ENCODE peak calls at places on chromosome 6, in six cellular contexts. Z, J, K, V, X and Q are unnamed samples.

GRCh38 chr6:126015869-126016268 is 29.5 kb downstream of the TRMT11 start:
- DNase-seq in Z (no peak), J (no peak), K (no peak), V (peak), X (no peak), Q (no peak)

GRCh38 chr6:3162565-3163247 is 5.4 kb upstream of the TUBB2A start:
- DNase-seq in Z (no peak), J (peak), K (peak), V (peak), X (peak), Q (peak)

GRCh38 chr6:53811082-53811481 is 16.3 kb downstream of the LRRC1 start:
- DNase-seq in Z (peak), J (peak), K (no peak), V (no peak), X (no peak), Q (peak)

GRCh38 chr6:111462770-111463391 is 20.1 kb downstream of the REV3L start:
- DNase-seq in Z (no peak), J (no peak), K (no peak), V (peak), X (no peak), Q (peak)

GRCh38 chr6:16698988-16699868 is 62.0 kb downstream of the ATXN1 start:
- DNase-seq in Z (no peak), J (no peak), K (no peak), V (no peak), X (no peak), Q (peak)

GRCh38 chr6:33320315-33321181 is 3.0 kb upstream of the ZBTB22 start:
- DNase-seq in Z (no peak), J (no peak), K (no peak), V (peak), X (no peak), Q (no peak)

GRCh38 chr6:27502508-27503435 is 29.9 kb upstream of the ZNF184 start:
- DNase-seq in Z (peak), J (peak), K (peak), V (peak), X (peak), Q (peak)

GRCh38 chr6:37696220-37696840 is 1.4 kb downstream of the MDGA1 start:
- DNase-seq in Z (no peak), J (no peak), K (peak), V (peak), X (no peak), Q (no peak)

GRCh38 chr6:43742931-43743632 is 26.9 kb upstream of the VEGFA start:
- DNase-seq in Z (no peak), J (no peak), K (peak), V (no peak), X (no peak), Q (no peak)

GRCh38 chr6:51814418-51814817 is 273.0 kb downstream of the PKHD1 start:
- DNase-seq in Z (no peak), J (no peak), K (peak), V (no peak), X (no peak), Q (no peak)

GRCh38 chr6:127851197-127851596 is 49.7 kb downstream of the THEMIS start:
- DNase-seq in Z (no peak), J (no peak), K (no peak), V (no peak), X (no peak), Q (no peak)

GRCh38 chr6:6856538-6857523 is 250.9 kb upstream of the RREB1 start:
- DNase-seq in Z (peak), J (no peak), K (peak), V (no peak), X (no peak), Q (no peak)

GRCh38 chr6:153312633-153313032 is 181.6 kb upstream of the RGS17 start:
- DNase-seq in Z (no peak), J (peak), K (peak), V (peak), X (no peak), Q (peak)

GRCh38 chr6:124441430-124441829 is 520.8 kb upstream of the RNF217 start:
- DNase-seq in Z (no peak), J (no peak), K (no peak), V (no peak), X (no peak), Q (no peak)

GRCh38 chr6:11434565-11435326 is 102.8 kb upstream of the TMEM170B start:
- DNase-seq in Z (no peak), J (no peak), K (no peak), V (no peak), X (no peak), Q (peak)

DNA sequence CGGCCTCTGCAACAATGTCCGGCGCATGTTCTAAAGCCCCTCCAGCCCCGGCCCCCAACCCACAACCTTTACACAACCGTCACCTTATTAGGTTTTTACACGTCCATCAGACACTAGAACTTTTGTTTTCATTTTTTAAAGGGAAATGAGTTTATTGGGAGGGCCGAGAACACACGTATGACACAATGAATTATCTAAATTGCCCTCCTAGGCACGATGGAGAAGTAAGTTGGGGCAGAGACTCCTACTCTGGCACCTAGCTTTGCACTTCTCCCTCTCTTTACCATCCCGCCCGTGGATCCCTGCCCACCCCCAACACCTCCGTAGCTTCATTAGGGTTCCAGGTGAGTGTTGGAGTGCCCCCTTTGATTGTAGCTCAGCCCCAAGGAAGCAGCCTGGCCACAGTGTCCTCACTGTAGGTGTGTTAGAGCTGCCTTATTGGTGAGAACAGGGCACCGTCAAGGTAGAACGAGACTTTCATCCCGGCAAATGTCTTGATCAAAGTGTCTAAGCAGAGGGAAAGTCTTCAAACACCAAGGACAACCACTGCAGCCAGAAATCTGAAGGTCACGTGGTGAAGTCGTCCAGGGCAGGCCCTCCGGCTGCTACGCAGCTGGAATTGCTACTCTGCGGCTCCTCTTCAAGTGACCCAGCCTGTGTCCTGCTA is 1.4 kb upstream of the DLL1 start:
- DNase-seq in Z (no peak), J (no peak), K (peak), V (peak), X (no peak), Q (no peak)
- TF ChIP-seq EZH2 in Z (no peak), J (no peak), K (no peak), V (no peak), X (no peak), Q (peak)

DNA sequence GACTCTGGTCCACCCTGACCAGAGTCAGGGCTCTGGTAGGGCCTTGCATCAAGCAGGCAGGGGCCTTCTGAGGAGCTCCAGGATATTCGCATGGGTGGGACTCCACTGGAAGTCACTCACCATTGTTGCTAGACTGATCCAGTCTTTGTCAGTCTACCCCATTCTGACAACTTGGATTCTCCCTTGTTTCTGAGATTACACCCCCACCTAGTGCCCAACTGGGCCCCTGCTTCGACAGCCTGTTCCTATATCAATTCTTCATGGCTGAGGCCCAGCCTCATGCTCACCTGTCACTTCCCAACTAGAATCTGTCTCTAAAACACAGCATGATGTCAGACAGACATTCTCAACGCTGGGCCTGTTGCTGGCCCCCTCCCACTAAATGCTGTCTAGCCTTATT is 5.2 kb downstream of the SLC35D3 start:
- DNase-seq in Z (no peak), J (peak), K (peak), V (peak), X (no peak), Q (peak)
- TF ChIP-seq MAX in Z (no peak), J (no peak), K (peak), V (no peak), X (no peak), Q (no peak)

GRCh38 chr6:166861304-166861703 is 95.0 kb downstream of the RNASET2 start:
- DNase-seq in Z (no peak), J (no peak), K (no peak), V (no peak), X (no peak), Q (no peak)

GRCh38 chr6:166862287-166862977 is 93.9 kb downstream of the RNASET2 start:
- DNase-seq in Z (no peak), J (no peak), K (peak), V (no peak), X (no peak), Q (no peak)

GRCh38 chr6:166862978-166863530 is 93.3 kb downstream of the RNASET2 start:
- DNase-seq in Z (no peak), J (no peak), K (no peak), V (no peak), X (no peak), Q (no peak)

GRCh38 chr6:166860392-166860791 is 96.0 kb downstream of the RNASET2 start:
- DNase-seq in Z (no peak), J (no peak), K (no peak), V (no peak), X (no peak), Q (no peak)

GRCh38 chr6:166861961-166862286 is 94.4 kb downstream of the RNASET2 start:
- DNase-seq in Z (no peak), J (no peak), K (no peak), V (no peak), X (no peak), Q (no peak)
- TF ChIP-seq EZH2 in Z (no peak), J (no peak), K (no peak), V (peak), X (no peak), Q (no peak)

GRCh38 chr6:49551866-49552129 is 1.3 kb downstream of the C6orf141 start:
- DNase-seq in Z (no peak), J (no peak), K (no peak), V (no peak), X (no peak), Q (no peak)

GRCh38 chr6:49553353-49553752 is 2.9 kb downstream of the C6orf141 start:
- DNase-seq in Z (no peak), J (peak), K (no peak), V (no peak), X (no peak), Q (no peak)

GRCh38 chr6:49551126-49551865 is 828 bp downstream of the C6orf141 start:
- DNase-seq in Z (no peak), J (no peak), K (peak), V (peak), X (no peak), Q (no peak)

GRCh38 chr6:49550413-49551125 is at the start of gene C6orf141:
- DNase-seq in Z (no peak), J (peak), K (peak), V (peak), X (no peak), Q (no peak)

DNA sequence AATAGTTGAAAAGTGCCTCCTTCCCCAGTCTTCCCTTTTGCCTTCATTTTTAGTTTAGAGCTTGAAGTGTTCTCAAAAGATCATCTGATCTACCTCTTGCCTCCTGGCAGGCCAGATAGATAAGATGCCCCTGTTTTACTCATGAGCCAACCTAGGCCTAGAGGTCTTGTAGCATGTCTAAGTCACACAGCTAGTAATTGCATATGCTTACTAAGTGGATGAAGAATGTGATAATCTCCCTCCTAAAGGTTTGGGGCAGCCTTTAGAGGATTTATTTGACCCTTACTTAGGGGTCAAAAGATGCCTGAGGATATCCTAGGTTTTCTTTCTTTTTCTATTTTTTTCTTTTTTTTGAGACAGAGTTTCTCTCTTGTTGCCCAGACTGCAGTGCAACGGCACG is 2.1 kb downstream of the C6orf141 start:
- DNase-seq in Z (no peak), J (no peak), K (no peak), V (no peak), X (no peak), Q (no peak)
- TF ChIP-seq MAX in Z (no peak), J (no peak), K (no peak), V (no peak), X (no peak), Q (no peak)

DNA sequence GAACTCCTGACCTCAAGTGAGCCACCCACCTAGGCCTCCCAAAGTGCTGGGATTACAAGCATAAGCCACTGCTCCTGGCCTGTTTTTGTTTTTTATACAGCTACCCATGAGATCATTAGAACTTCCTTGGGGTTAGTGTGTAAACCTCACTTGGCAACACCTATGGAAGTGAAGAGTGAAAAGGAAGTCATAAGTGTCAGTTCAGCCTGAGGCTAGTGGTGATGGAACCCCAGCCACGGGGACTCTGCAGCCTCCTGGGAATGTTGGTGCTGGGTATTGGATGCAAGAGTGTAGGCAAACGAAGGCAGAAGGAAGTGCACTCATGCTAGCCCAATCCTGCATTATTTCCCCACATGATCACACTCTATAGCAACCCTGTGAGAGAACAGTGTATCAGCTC is 33.6 kb upstream of the FUCA2 start:
- DNase-seq in Z (no peak), J (no peak), K (no peak), V (no peak), X (no peak), Q (no peak)
- TF ChIP-seq EZH2 in Z (no peak), J (no peak), K (no peak), V (no peak), X (no peak), Q (no peak)

GRCh38 chr6:44933113-44933512 is 395.0 kb upstream of the RUNX2 start:
- DNase-seq in Z (no peak), J (no peak), K (no peak), V (no peak), X (no peak), Q (no peak)
- TF ChIP-seq MAX in Z (no peak), J (no peak), K (no peak), V (no peak), X (no peak), Q (no peak)

GRCh38 chr6:100455230-100456124 is 9.2 kb downstream of the SIM1 start:
- DNase-seq in Z (no peak), J (no peak), K (peak), V (no peak), X (no peak), Q (no peak)

GRCh38 chr6:100453701-100454521 is 10.8 kb downstream of the SIM1 start:
- DNase-seq in Z (no peak), J (no peak), K (peak), V (no peak), X (no peak), Q (no peak)

GRCh38 chr6:100452998-100453397 is 11.7 kb downstream of the SIM1 start:
- DNase-seq in Z (no peak), J (no peak), K (no peak), V (no peak), X (no peak), Q (no peak)

GRCh38 chr6:100456178-100456880 is 8.4 kb downstream of the SIM1 start:
- DNase-seq in Z (no peak), J (no peak), K (peak), V (peak), X (no peak), Q (no peak)

GRCh38 chr6:100454571-100455229 is 10.0 kb downstream of the SIM1 start:
- DNase-seq in Z (no peak), J (no peak), K (no peak), V (peak), X (no peak), Q (no peak)
- TF ChIP-seq EZH2 in Z (no peak), J (no peak), K (no peak), V (no peak), X (no peak), Q (no peak)